ENCODE peak calls at places on chromosomes 7 and 10, in ten cellular contexts. G, E, S, F, D, R, M, L, P and Z are unnamed samples.

GRCh38 chr10:14325325-14325955 is 5.3 kb downstream of the FRMD4A start:
- DNase-seq in S (peak; percentile 58), D (peak; percentile 58), G (no peak), F (peak; percentile 8), P (no peak), M (peak; percentile 38), L (no peak), E (no peak), R (peak; percentile 44), Z (no peak)

GRCh38 chr7:121714559-121715303 is 158.2 kb upstream of the PTPRZ1 start:
- DNase-seq in E (no peak), L (no peak), P (no peak), M (no peak), F (no peak), S (no peak), R (no peak), G (no peak), D (no peak), Z (no peak)

GRCh38 chr7:22375359-22376048 is 18.6 kb upstream of the RAPGEF5 start:
- DNase-seq in D (no peak), S (no peak), F (no peak), M (no peak), P (no peak), R (no peak), L (no peak), G (no peak), E (peak; percentile 57), Z (no peak)

GRCh38 chr7:135758531-135758932 is 9.9 kb upstream of the FAM180A start:
- DNase-seq in R (no peak), G (no peak), F (no peak), P (no peak), L (no peak), D (no peak), S (no peak), E (peak; percentile 72), M (peak; percentile 77), Z (no peak)

GRCh38 chr10:80488539-80489066 is 34.5 kb downstream of the TSPAN14 start:
- DNase-seq in P (no peak), E (no peak), L (no peak), D (no peak), M (no peak), F (no peak), G (no peak), R (no peak), S (no peak), Z (no peak)

GRCh38 chr10:83076443-83076842 is 1062.9 kb upstream of the GHITM start:
- DNase-seq in R (no peak), L (no peak), M (no peak), D (no peak), G (no peak), E (no peak), P (no peak), F (no peak), S (no peak), Z (no peak)

GRCh38 chr10:27319752-27320561 is 79.4 kb upstream of the ACBD5 start:
- DNase-seq in F (no peak), M (peak; percentile 77), G (peak; percentile 57), P (no peak), E (peak; percentile 1), L (no peak), R (peak; percentile 45), S (peak; percentile 28), D (no peak), Z (peak; percentile 16)

GRCh38 chr7:7526006-7526405 is 9.7 kb downstream of the COL28A1 start:
- DNase-seq in G (no peak), L (no peak), E (no peak), M (no peak), S (no peak), D (no peak), P (no peak), R (no peak), F (no peak), Z (no peak)

GRCh38 chr10:121675344-121675743 is 77.1 kb upstream of the FGFR2 start:
- DNase-seq in G (no peak), P (no peak), R (no peak), F (no peak), D (no peak), E (no peak), S (no peak), L (no peak), M (no peak), Z (no peak)

GRCh38 chr10:103455235-103455634 is 3.1 kb upstream of the CALHM2 start:
- DNase-seq in S (no peak), G (no peak), P (no peak), F (no peak), M (no peak), L (no peak), R (no peak), D (no peak), E (no peak), Z (no peak)

GRCh38 chr10:29332061-29332760 is 43.3 kb downstream of the LYZL1 start:
- DNase-seq in D (no peak), M (no peak), L (no peak), P (no peak), E (no peak), R (no peak), G (no peak), S (no peak), F (no peak), Z (no peak)

GRCh38 chr7:116120839-116121238 is 89.5 kb upstream of the TES start:
- DNase-seq in G (no peak), M (no peak), E (peak; percentile 4), S (no peak), L (no peak), P (no peak), F (no peak), R (no peak), D (no peak), Z (no peak)

GRCh38 chr7:116128139-116128538 is 82.2 kb upstream of the TES start:
- DNase-seq in M (no peak), P (no peak), G (no peak), D (no peak), R (no peak), L (no peak), S (no peak), F (no peak), E (no peak), Z (no peak)

GRCh38 chr7:116122972-116123595 is 87.3 kb upstream of the TES start:
- DNase-seq in E (peak; percentile 56), L (peak; percentile 10), R (no peak), D (peak; percentile 55), M (peak; percentile 78), G (no peak), S (peak; percentile 58), F (peak; percentile 17), P (peak; percentile 65), Z (no peak)
- TF ChIP-seq CTCF in E (peak; percentile 77), L (peak; percentile 45), R (peak; percentile 71), D (peak; percentile 88), M (peak; percentile 85), G (peak; percentile 50), S (peak; percentile 63), F (peak; percentile 76), P (peak; percentile 83), Z (no peak)

DNA sequence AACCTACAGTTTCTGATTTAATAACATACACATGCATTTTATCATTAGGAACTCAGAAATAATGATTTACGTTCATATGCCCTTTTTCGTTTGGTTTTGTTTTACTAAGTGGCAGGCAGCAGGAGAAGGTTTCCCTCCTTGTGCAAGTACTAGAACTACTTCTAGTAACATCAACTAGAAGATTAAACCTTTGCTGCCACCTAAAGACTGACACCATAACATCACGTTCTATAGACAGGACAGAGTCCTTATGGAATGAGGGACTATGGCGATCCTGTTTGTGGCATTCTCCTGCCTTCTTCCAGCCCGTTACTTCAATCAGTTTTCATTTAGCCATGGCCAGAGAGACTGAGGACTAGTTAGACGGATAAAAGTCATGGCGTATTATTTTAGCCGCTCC is 53.2 kb downstream of the GAD2 start:
- DNase-seq in M (peak; percentile 18), F (peak; percentile 13), R (no peak), D (peak; percentile 51), S (peak; percentile 27), E (peak; percentile 35), L (no peak), G (no peak), P (peak; percentile 55), Z (no peak)
- TF ChIP-seq CTCF in M (no peak), F (peak; percentile 38), R (peak; percentile 30), D (peak; percentile 38), S (peak; percentile 20), E (peak; percentile 46), L (no peak), G (no peak), P (peak; percentile 41), Z (no peak)

GRCh38 chr7:2663121-2663886 is 24.7 kb upstream of the AMZ1 start:
- DNase-seq in S (no peak), L (no peak), F (no peak), E (no peak), P (no peak), M (peak; percentile 27), R (no peak), D (no peak), G (no peak), Z (no peak)

GRCh38 chr7:2660359-2661095 is 27.5 kb upstream of the AMZ1 start:
- DNase-seq in F (no peak), S (no peak), D (no peak), M (no peak), G (no peak), E (no peak), R (no peak), P (no peak), L (no peak), Z (no peak)

GRCh38 chr7:2662273-2663120 is 25.5 kb upstream of the AMZ1 start:
- DNase-seq in P (no peak), R (no peak), S (no peak), E (no peak), G (no peak), L (no peak), M (no peak), F (no peak), D (no peak), Z (no peak)

GRCh38 chr7:2661096-2661449 is 26.9 kb upstream of the AMZ1 start:
- DNase-seq in M (no peak), D (no peak), G (no peak), S (no peak), L (no peak), R (no peak), F (no peak), P (no peak), E (no peak), Z (no peak)

DNA sequence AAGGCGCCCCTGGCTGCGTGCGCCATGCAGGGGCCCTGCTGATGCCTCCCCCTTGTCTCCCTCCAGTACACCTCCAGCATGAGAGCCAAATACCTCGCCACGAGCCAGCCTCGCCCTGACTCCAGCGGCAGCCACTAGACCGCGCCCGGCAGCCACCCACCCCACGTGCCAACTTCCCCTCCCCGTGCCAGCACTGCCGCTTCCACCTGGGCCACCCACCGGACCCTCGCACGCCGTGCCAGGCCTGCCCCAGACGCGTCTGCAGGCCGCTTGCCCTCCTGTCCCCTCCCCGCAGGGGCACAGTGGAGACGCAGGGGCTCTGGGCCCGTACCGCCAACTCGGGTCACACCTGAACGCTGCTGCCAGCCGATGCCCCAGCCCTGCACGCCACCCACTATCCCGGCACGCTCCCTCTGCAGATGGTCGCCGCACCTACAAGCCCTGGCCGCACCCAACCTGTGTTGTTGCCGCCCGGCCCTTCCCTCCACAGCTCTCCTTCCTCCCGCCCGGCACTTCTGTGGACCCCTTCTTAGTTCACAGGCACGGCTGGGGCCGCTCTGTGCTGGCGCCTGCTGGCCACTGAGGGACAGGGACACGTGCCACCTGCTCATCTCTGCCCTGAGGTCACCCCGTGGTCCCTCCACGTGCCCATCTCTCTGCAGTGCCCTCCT is 26.3 kb upstream of the AMZ1 start:
- DNase-seq in L (no peak), R (no peak), M (no peak), S (no peak), D (no peak), F (no peak), G (no peak), P (no peak), E (no peak), Z (no peak)
- TF ChIP-seq CTCF in L (peak; percentile 24), R (no peak), M (peak; percentile 9), S (no peak), D (no peak), F (peak; percentile 57), G (no peak), P (no peak), E (no peak), Z (no peak)

GRCh38 chr10:63595072-63595471 is 73.9 kb downstream of the REEP3 start:
- DNase-seq in G (no peak), F (no peak), S (no peak), L (no peak), M (peak; percentile 19), R (no peak), E (no peak), P (no peak), D (no peak), Z (no peak)
- TF ChIP-seq CTCF in G (no peak), F (no peak), S (no peak), L (no peak), M (no peak), R (no peak), E (no peak), P (no peak), D (no peak), Z (no peak)